ENCODE peak calls at places on chromosomes 4 and X, in six cellular contexts. X is A549, I is HepG2, V is SK-N-SH, Y is GM12878, J is K562. R is an unnamed sample.

GRCh38 chrX:84737471-84737871 is 235.2 kb upstream of the HDX start:
- DNase-seq in X (no peak), I (no peak), V (no peak), Y (no peak), J (no peak), R (no peak)

GRCh38 chrX:35626124-35626523 is 172.0 kb upstream of the MAGEB16 start:
- DNase-seq in X (no peak), I (no peak), V (no peak), Y (no peak), J (no peak), R (no peak)

GRCh38 chrX:149151805-149152757 is 353.0 kb downstream of the IDS start:
- DNase-seq in X (no peak), I (no peak), V (no peak), Y (peak; percentile 24), J (no peak), R (no peak)

GRCh38 chrX:23840674-23841073 is 57.7 kb downstream of the SAT1 start:
- DNase-seq in X (no peak), I (no peak), V (no peak), Y (no peak), J (no peak), R (no peak)

GRCh38 chr4:151420408-151420807 is 11.4 kb downstream of the FHIP1A start:
- DNase-seq in X (no peak), I (no peak), V (no peak), Y (no peak), J (no peak), R (no peak)

GRCh38 chr4:149754526-149754925 is 61.1 kb downstream of the IQCM start:
- DNase-seq in X (no peak), I (no peak), V (no peak), Y (no peak), J (no peak), R (no peak)

GRCh38 chrX:125786306-125786705 is 379.8 kb downstream of the DCAF12L2 start:
- DNase-seq in X (no peak), I (no peak), V (no peak), Y (no peak), J (no peak), R (no peak)

GRCh38 chr4:153529646-153530045 is 63.5 kb downstream of the TMEM131L start:
- DNase-seq in X (no peak), I (no peak), V (no peak), Y (no peak), J (no peak), R (no peak)

GRCh38 chr4:146368209-146368608 is 153.5 kb downstream of the SLC10A7 start:
- DNase-seq in X (no peak), I (no peak), V (no peak), Y (no peak), J (no peak), R (no peak)

GRCh38 chr4:106691749-106692148 is 323.2 kb upstream of the GIMD1 start:
- DNase-seq in X (no peak), I (no peak), V (peak; percentile 16), Y (no peak), J (no peak), R (no peak)

GRCh38 chrX:87664381-87664780 is 146.8 kb downstream of the KLHL4 start:
- DNase-seq in X (peak; percentile 2), I (no peak), V (peak; percentile 2), Y (no peak), J (peak; percentile 2), R (no peak)

GRCh38 chr4:101118641-101119040 is 228.7 kb downstream of the PPP3CA start:
- DNase-seq in X (no peak), I (no peak), V (no peak), Y (no peak), J (no peak), R (no peak)

GRCh38 chr4:12729384-12729783 is 754.8 kb downstream of the RAB28 start:
- DNase-seq in X (no peak), I (peak; percentile 11), V (peak; percentile 10), Y (no peak), J (peak; percentile 19), R (no peak)

GRCh38 chr4:3301450-3302163 is 8.8 kb downstream of the RGS12 start:
- DNase-seq in X (no peak), I (no peak), V (no peak), Y (no peak), J (no peak), R (no peak)

GRCh38 chr4:113179091-113179490 is 129.6 kb downstream of the ANK2 start:
- DNase-seq in X (no peak), I (no peak), V (no peak), Y (no peak), J (no peak), R (no peak)

GRCh38 chr4:124322234-124322831 is 390.2 kb downstream of the ANKRD50 start:
- DNase-seq in X (peak; percentile 3), I (peak; percentile 8), V (peak; percentile 25), Y (no peak), J (peak; percentile 19), R (no peak)

GRCh38 chrX:21934414-21934813 is 6.1 kb upstream of the SMS start:
- DNase-seq in X (no peak), I (no peak), V (no peak), Y (no peak), J (no peak), R (no peak)

GRCh38 chrX:21725498-21725897 is 32.4 kb downstream of the SMPX start:
- DNase-seq in X (peak; percentile 27), I (peak; percentile 27), V (peak; percentile 31), Y (no peak), J (peak; percentile 7), R (no peak)

GRCh38 chrX:82134378-82134777 is 932.5 kb downstream of the SH3BGRL start:
- DNase-seq in X (no peak), I (no peak), V (no peak), Y (no peak), J (no peak), R (no peak)

DNA sequence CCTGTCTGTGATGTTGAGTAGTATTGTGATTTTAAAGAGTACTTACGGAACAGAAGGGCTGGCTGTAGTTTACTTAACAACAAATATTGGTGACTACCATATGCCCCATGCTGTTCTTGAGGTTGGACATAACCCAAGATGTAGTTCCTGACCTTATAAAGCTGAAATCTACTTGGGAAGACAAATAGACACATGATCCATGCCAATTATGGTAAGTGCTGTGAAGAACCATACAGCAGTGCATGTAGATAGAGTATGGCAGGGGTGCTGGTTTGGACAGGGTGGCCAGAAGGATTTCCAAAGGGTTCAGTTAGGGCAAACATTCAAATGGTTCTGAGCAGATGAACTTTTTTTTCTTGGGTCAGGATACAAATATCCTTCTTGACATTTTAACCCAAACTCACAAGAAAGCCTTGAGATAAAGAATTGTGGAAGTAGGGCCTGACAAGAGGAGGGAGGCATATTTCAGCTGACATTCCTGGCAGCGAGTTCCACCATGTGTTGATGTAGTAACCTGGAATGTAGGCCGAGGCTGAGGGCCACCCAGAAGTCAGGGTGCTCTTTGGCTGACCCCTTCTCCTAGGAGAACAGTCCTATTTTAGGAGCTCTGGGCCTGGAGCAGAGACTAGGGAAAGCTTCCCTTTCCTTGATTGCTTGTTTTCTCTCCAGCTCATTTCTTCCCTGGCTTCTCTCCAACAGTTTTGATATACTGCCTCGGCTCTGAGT is 74.2 kb downstream of the FREM3 start:
- DNase-seq in X (no peak), I (no peak), V (no peak), Y (no peak), J (no peak), R (no peak)
- TF ChIP-seq CHD2 in X (no peak), I (no peak), V (no peak), Y (no peak), J (no peak), R (no peak)

GRCh38 chr4:140688711-140689598 is 67.2 kb downstream of the TBC1D9 start:
- DNase-seq in X (no peak), I (no peak), V (peak; percentile 59), Y (no peak), J (no peak), R (no peak)

GRCh38 chr4:140690093-140690492 is 66.1 kb downstream of the TBC1D9 start:
- DNase-seq in X (no peak), I (no peak), V (no peak), Y (no peak), J (no peak), R (no peak)

GRCh38 chr4:140689628-140690027 is 66.6 kb downstream of the TBC1D9 start:
- DNase-seq in X (no peak), I (no peak), V (no peak), Y (no peak), J (no peak), R (no peak)

GRCh38 chr4:140693577-140693976 is 62.6 kb downstream of the TBC1D9 start:
- DNase-seq in X (no peak), I (no peak), V (no peak), Y (no peak), J (no peak), R (no peak)

DNA sequence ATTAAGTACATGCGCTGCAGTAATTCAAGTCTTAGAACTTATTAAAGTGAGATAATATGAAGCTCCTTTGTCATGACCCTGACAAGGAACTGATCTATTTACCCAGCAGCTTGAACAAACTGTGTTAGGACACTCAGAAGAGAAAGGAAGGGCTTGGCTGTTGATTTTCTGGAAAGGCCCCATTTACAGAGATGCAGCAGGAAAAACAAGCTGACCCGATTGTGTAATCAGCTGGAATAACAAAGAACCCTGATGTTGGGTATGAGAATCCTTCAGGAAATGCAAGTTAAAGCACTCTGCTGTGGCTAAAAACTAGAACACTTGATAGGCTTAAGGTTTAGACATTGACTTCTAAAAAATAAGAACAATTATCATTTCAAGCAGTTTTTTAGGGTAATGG is 64.8 kb downstream of the TBC1D9 start:
- DNase-seq in X (no peak), I (peak; percentile 38), V (no peak), Y (no peak), J (no peak), R (no peak)
- TF ChIP-seq CHD2 in X (no peak), I (no peak), V (no peak), Y (no peak), J (no peak), R (no peak)

GRCh38 chrX:116272328-116272727 is 101.8 kb downstream of the AGTR2 start:
- DNase-seq in X (peak; percentile 12), I (no peak), V (no peak), Y (no peak), J (no peak), R (no peak)
- TF ChIP-seq CHD2 in X (no peak), I (no peak), V (no peak), Y (no peak), J (no peak), R (no peak)

DNA sequence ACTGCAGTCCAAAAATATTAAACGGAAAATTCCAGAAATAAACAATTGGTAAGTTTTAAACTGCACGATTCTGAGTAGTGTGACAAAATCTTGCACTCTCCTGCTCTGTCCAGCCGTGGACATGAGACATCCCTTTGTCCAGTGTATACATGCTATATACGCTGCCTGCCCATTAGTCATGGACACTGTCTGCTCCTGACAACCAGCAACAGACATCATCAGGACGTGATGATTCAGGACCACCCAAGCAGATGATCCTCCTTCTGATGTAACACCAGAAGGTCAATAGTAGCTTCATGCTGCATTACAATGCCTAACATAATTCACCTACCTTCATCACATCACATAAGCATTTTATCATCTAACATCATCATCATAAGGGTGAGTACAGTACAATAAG is 36.3 kb downstream of the ATRX start:
- DNase-seq in X (peak; percentile 36), I (no peak), V (no peak), Y (no peak), J (no peak), R (no peak)
- TF ChIP-seq CHD2 in X (no peak), I (no peak), V (no peak), Y (no peak), J (no peak), R (no peak)

GRCh38 chr4:168743131-168743530 is 246.3 kb downstream of the PALLD start:
- DNase-seq in X (no peak), I (no peak), V (no peak), Y (no peak), J (no peak), R (no peak)
- TF ChIP-seq CHD2 in X (no peak), I (no peak), V (no peak), Y (no peak), J (no peak), R (no peak)

GRCh38 chrX:39753296-39753996 is 344.3 kb downstream of the BCOR start:
- DNase-seq in X (no peak), I (no peak), V (no peak), Y (no peak), J (peak; percentile 46), R (no peak)
- TF ChIP-seq CHD2 in X (no peak), I (no peak), V (no peak), Y (no peak), J (no peak), R (no peak)